ENCODE peak calls at places on chromosomes 6 and 20, in six cellular contexts. U, C, M, X, Z and O are unnamed samples.

GRCh38 chr6:169965657-169966311 is 214.4 kb downstream of the ERMARD start:
- DNase-seq in U (no peak), C (no peak), M (no peak), X (no peak), Z (peak), O (no peak)

GRCh38 chr20:1286267-1287036 is 20.4 kb downstream of the SNPH start:
- DNase-seq in U (no peak), C (no peak), M (no peak), X (no peak), Z (peak), O (no peak)

GRCh38 chr6:34671801-34672656 is 24.5 kb downstream of the ILRUN start:
- DNase-seq in U (no peak), C (no peak), M (no peak), X (no peak), Z (peak), O (peak)

GRCh38 chr6:43713611-43714310 is 26.2 kb upstream of the MRPS18A start:
- DNase-seq in U (no peak), C (no peak), M (no peak), X (no peak), Z (no peak), O (no peak)

GRCh38 chr20:55615818-55616217 is 389.5 kb downstream of the CBLN4 start:
- DNase-seq in U (no peak), C (no peak), M (no peak), X (no peak), Z (no peak), O (no peak)

GRCh38 chr20:57633945-57634491 is 13.8 kb upstream of the ZBP1 start:
- DNase-seq in U (no peak), C (no peak), M (no peak), X (no peak), Z (peak), O (no peak)

GRCh38 chr20:13221673-13222318 is 722 bp downstream of the ISM1 start:
- DNase-seq in U (no peak), C (peak), M (no peak), X (peak), Z (peak), O (no peak)

GRCh38 chr6:140321891-140322290 is 947.4 kb upstream of the CITED2 start:
- DNase-seq in U (no peak), C (no peak), M (no peak), X (no peak), Z (no peak), O (no peak)

GRCh38 chr6:117616971-117617765 is 14.9 kb upstream of the GOPC start:
- DNase-seq in U (no peak), C (no peak), M (no peak), X (no peak), Z (peak), O (no peak)

GRCh38 chr6:159695984-159696383 is 2.9 kb upstream of the SOD2 start:
- DNase-seq in U (no peak), C (no peak), M (no peak), X (no peak), Z (no peak), O (no peak)

GRCh38 chr6:159700970-159701369 is 7.9 kb upstream of the SOD2 start:
- DNase-seq in U (no peak), C (no peak), M (no peak), X (no peak), Z (no peak), O (no peak)

GRCh38 chr6:159701413-159701999 is 8.5 kb upstream of the SOD2 start:
- DNase-seq in U (no peak), C (peak), M (no peak), X (no peak), Z (no peak), O (no peak)
- H3K4me3 ChIP-seq in U (no peak), C (no peak), M (no peak), X (no peak), Z (no peak), O (no peak)

GRCh38 chr20:49747707-49748524 is 34.2 kb upstream of the B4GALT5 start:
- DNase-seq in U (peak), C (peak), M (peak), X (peak), Z (no peak), O (no peak)
- TF ChIP-seq CTCF in U (no peak), C (no peak), M (no peak), X (no peak), Z (no peak), O (no peak)

GRCh38 chr6:3247255-3248146 is 11.2 kb upstream of the PSMG4 start:
- DNase-seq in U (no peak), C (peak), M (peak), X (no peak), Z (no peak), O (no peak)
- H3K4me3 ChIP-seq in U (peak), C (peak), M (no peak), X (peak), Z (no peak), O (no peak)

GRCh38 chr20:24708411-24709295 is 239.2 kb downstream of the SYNDIG1 start:
- DNase-seq in U (no peak), C (no peak), M (no peak), X (no peak), Z (no peak), O (no peak)

GRCh38 chr20:24703284-24703610 is 233.8 kb downstream of the SYNDIG1 start:
- DNase-seq in U (no peak), C (no peak), M (no peak), X (no peak), Z (no peak), O (no peak)

GRCh38 chr20:24702501-24703283 is 233.3 kb downstream of the SYNDIG1 start:
- DNase-seq in U (no peak), C (no peak), M (no peak), X (no peak), Z (no peak), O (no peak)

GRCh38 chr20:24704899-24705298 is 235.5 kb downstream of the SYNDIG1 start:
- DNase-seq in U (no peak), C (no peak), M (no peak), X (no peak), Z (no peak), O (no peak)

DNA sequence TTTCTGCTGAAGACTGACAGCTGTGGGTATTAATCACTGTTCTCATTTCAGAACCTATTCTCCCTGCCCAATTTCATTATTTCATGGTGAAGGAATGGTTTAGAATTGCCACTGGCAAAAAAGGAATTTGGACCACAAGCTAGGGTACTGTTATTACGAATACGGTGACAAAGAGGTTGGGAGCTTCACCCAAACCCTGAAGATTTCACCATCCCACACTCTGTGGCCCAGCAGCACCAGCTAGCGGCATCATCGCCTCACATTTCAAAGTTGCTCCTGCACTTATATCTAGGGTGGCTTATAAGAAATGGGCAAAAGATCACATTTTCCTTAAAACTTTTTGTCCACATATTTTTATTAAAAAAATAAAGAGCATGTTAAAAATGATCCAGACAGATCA is 236.1 kb downstream of the SYNDIG1 start:
- DNase-seq in U (no peak), C (no peak), M (no peak), X (no peak), Z (no peak), O (no peak)
- TF ChIP-seq CTCF in U (no peak), C (no peak), M (no peak), X (no peak), Z (no peak), O (no peak)

DNA sequence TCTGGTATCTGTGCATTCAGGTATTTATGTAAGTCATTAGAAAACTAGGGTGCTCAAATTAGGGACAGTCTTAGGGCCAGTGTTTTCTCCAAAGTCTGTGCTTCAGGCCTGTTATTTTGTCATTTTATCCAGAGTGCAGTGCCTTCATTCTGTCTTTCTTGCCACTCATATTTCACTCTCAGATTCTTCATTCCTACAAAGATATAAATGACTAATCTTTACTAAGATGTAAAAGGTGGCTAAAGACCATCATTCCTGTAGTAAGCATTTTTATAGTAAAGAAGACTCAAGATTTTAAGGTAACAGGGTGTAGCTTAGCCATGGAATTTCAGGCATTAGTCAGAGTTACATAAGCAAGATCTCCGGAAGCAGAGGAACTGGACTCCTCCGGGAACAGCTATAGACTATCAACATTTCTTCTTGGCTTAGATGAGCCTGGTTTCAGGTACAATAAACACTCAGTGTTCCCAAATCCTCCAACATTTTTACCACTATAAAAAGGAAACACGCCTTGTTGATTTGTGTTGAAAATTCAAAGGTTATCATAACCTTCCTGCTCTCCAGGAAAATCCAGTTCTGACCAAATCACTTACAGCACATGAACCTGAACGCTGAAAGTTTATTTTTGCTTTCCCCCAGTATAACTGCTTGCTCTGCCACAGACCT is 23.8 kb downstream of the SERPINB1 start:
- DNase-seq in U (no peak), C (no peak), M (no peak), X (no peak), Z (no peak), O (no peak)
- H3K4me3 ChIP-seq in U (peak), C (no peak), M (no peak), X (peak), Z (no peak), O (no peak)

DNA sequence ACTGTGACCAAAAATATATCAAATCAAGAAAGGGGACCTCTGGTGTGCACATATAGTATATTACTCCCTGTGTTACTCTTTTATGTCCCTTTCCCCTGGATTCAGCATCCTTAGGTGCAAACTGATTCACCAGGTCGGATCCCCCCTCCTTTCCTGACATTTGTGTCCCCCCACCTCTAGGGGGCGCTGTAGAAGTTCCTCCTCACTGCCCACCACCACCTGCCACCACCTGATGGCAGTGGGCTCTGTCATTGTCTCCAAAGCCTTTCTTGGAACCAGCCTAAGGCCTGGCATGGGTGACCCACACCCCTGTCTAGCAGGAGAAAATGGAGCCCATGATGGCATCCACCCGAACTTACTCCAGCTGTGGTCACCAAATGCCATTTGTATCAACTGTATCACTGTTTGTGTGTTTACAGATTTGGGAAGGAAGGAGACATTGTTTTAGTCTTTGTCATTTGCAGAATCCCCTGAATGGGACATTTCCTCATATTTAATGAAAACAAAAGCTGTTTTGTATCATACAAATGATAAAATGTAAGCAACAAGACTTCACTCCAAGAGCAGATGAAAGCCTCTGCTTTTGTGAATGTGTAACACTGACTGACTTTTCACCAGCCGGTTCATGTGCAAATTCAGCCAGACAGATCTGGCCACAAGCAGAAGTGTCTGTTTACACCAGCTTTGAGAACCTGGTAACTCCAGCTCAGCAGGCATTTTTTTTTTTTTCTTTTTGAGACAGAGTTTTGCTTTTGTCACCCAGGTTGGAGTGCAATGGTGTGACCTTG is 66.2 kb downstream of the ARMC2 start:
- DNase-seq in U (no peak), C (no peak), M (no peak), X (no peak), Z (peak), O (no peak)
- TF ChIP-seq CTCF in U (no peak), C (no peak), M (no peak), X (peak), Z (peak), O (peak)

DNA sequence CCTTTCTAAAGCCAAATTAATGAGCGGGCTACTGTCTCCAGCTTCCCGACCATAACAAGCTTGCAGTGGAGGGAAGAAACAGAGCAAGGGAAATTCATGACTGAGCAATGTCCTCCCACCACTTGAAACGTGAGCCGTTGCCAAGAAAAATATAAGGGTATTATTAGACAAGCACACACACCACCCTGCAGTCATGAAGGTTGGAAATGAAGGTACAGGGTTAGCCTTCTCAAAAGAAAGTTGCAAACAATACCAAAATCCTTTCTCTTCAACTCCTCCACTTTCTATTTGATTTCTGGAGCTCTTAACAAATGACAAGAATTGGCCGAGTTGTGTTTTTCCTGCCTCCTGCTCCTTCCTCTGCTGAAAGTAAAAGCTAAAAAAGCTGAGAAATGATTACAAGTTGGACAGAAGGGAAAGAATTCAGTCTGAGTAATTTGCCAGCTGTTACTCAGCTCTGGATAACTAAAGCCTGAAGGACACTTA is 151.1 kb upstream of the B3GAT2 start:
- DNase-seq in U (no peak), C (no peak), M (peak), X (no peak), Z (no peak), O (no peak)
- H3K4me3 ChIP-seq in U (peak), C (no peak), M (no peak), X (peak), Z (no peak), O (no peak)